ENCODE peak calls at places on chromosomes 12 and 14, in seven cellular contexts. P is HFF-Myc, Z is fibroblast of mammary gland, N is fibroblast of pulmonary artery, W is body of pancreas, X is transverse colon, G is cardiac muscle cell. Q is an unnamed sample.

GRCh38 chr12:91947459-91947858 is 198.2 kb downstream of the BTG1 start:
- DNase-seq in P (no peak), Z (no peak), N (no peak), W (no peak), X (no peak), G (no peak), Q (no peak)

GRCh38 chr14:56666716-56667115 is 87.1 kb downstream of the TMEM260 start:
- DNase-seq in P (peak), Z (peak), N (peak), W (no peak), X (no peak), G (peak), Q (no peak)

GRCh38 chr12:98352218-98352811 is 163.1 kb upstream of the TMPO start:
- DNase-seq in P (peak), Z (peak), N (peak), W (no peak), X (no peak), G (peak), Q (peak)

GRCh38 chr12:93848453-93849120 is 171.4 kb downstream of the CRADD start:
- DNase-seq in P (no peak), Z (no peak), N (no peak), W (no peak), X (peak), G (no peak), Q (no peak)

GRCh38 chr12:64459388-64460024 is 7.6 kb downstream of the TBK1 start:
- DNase-seq in P (no peak), Z (peak), N (no peak), W (peak), X (no peak), G (no peak), Q (no peak)

GRCh38 chr12:62750941-62751843 is 183.8 kb downstream of the PPM1H start:
- DNase-seq in P (no peak), Z (no peak), N (no peak), W (no peak), X (no peak), G (no peak), Q (no peak)

GRCh38 chr12:25250744-25251730 is at the start of gene KRAS:
- DNase-seq in P (peak), Z (peak), N (peak), W (peak), X (peak), G (peak), Q (peak)

GRCh38 chr12:53268009-53268636 is at the start of gene ESPL1:
- DNase-seq in P (no peak), Z (peak), N (peak), W (peak), X (peak), G (peak), Q (no peak)

GRCh38 chr12:57238854-57239554 is 9.5 kb downstream of the SHMT2 start:
- DNase-seq in P (no peak), Z (peak), N (peak), W (peak), X (peak), G (peak), Q (peak)

GRCh38 chr14:89614009-89614691 is 197.1 kb upstream of the FOXN3 start:
- DNase-seq in P (no peak), Z (no peak), N (no peak), W (no peak), X (no peak), G (no peak), Q (no peak)

GRCh38 chr12:4191642-4192041 is 81.9 kb upstream of the CCND2 start:
- DNase-seq in P (no peak), Z (no peak), N (no peak), W (no peak), X (no peak), G (no peak), Q (no peak)

GRCh38 chr14:49892301-49892635 is 614 bp upstream of the ARF6 start:
- DNase-seq in P (no peak), Z (peak), N (peak), W (peak), X (peak), G (peak), Q (peak)

GRCh38 chr12:96195845-96196451 is 1.8 kb downstream of the ELK3 start:
- DNase-seq in P (no peak), Z (peak), N (peak), W (no peak), X (peak), G (peak), Q (no peak)

GRCh38 chr12:9096563-9097176 is 19.0 kb downstream of the A2M start:
- DNase-seq in P (no peak), Z (no peak), N (no peak), W (no peak), X (no peak), G (no peak), Q (no peak)

GRCh38 chr14:39998114-39998513 is 565.9 kb upstream of the FBXO33 start:
- DNase-seq in P (no peak), Z (no peak), N (no peak), W (no peak), X (no peak), G (no peak), Q (no peak)

GRCh38 chr12:130552483-130552996 is 163.6 kb downstream of the RIMBP2 start:
- DNase-seq in P (no peak), Z (no peak), N (no peak), W (no peak), X (no peak), G (no peak), Q (no peak)

GRCh38 chr12:32437095-32437515 is 37.7 kb downstream of the FGD4 start:
- DNase-seq in P (peak), Z (peak), N (peak), W (no peak), X (no peak), G (peak), Q (peak)

GRCh38 chr14:52987514-52987913 is 36.7 kb upstream of the FERMT2 start:
- DNase-seq in P (no peak), Z (no peak), N (no peak), W (peak), X (no peak), G (peak), Q (no peak)

GRCh38 chr12:54352022-54352531 is 12.2 kb downstream of the GPR84 start:
- DNase-seq in P (no peak), Z (peak), N (peak), W (peak), X (peak), G (peak), Q (no peak)

GRCh38 chr14:23727566-23728335 is 91.6 kb downstream of the DHRS2 start:
- DNase-seq in P (peak), Z (peak), N (peak), W (peak), X (no peak), G (peak), Q (no peak)

GRCh38 chr14:72169521-72169920 is 237.3 kb downstream of the RGS6 start:
- DNase-seq in P (no peak), Z (no peak), N (no peak), W (peak), X (no peak), G (no peak), Q (no peak)

GRCh38 chr12:22459872-22460490 is 84.4 kb downstream of the C2CD5 start:
- DNase-seq in P (no peak), Z (peak), N (peak), W (no peak), X (no peak), G (peak), Q (no peak)

GRCh38 chr12:67818379-67819001 is 169.9 kb downstream of the DYRK2 start:
- DNase-seq in P (no peak), Z (no peak), N (no peak), W (no peak), X (no peak), G (no peak), Q (no peak)

GRCh38 chr12:32002848-32003493 is 43.8 kb downstream of the RESF1 start:
- DNase-seq in P (no peak), Z (peak), N (peak), W (no peak), X (no peak), G (peak), Q (no peak)

GRCh38 chr12:53505086-53505485 is 2.2 kb downstream of the NPFF start:
- DNase-seq in P (no peak), Z (peak), N (peak), W (no peak), X (no peak), G (peak), Q (no peak)

GRCh38 chr14:32197919-32198318 is 3.9 kb upstream of the RNU6-7 start:
- DNase-seq in P (no peak), Z (no peak), N (no peak), W (no peak), X (no peak), G (no peak), Q (no peak)

DNA sequence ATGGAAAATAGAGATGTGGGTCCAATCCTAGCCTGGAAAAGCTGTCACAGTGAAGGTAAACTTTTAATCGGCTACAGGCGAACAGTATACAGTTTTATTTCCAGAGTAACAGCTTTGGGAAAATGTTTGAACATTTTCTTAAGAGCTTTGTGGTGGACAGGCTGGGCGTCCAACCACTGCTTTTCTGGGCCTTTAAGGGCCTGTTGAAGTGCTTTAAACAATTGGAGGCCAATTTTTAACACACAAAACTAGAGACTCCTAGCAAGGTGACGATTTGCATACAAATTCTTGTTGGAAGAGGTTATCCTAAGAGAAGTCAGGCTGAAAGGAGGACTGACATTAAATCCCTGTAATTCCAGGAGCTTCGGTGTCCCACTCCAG is 27.0 kb downstream of the BCL11B start:
- DNase-seq in P (no peak), Z (no peak), N (no peak), W (no peak), X (no peak), G (no peak), Q (no peak)
- H3K4me3 ChIP-seq in P (no peak), Z (no peak), N (no peak), W (no peak), X (no peak), G (peak), Q (no peak)

GRCh38 chr14:29403091-29403490 is 524.6 kb downstream of the PRKD1 start:
- DNase-seq in P (no peak), Z (no peak), N (no peak), W (no peak), X (no peak), G (no peak), Q (no peak)
- TF ChIP-seq CTCF in P (no peak), Z (no peak), N (no peak), W (no peak), X (no peak), G (no peak), Q (no peak)

GRCh38 chr12:7609480-7609879 is 56.2 kb downstream of the APOBEC1 start:
- DNase-seq in P (no peak), Z (peak), N (peak), W (no peak), X (no peak), G (peak), Q (no peak)
- H3K4me3 ChIP-seq in P (no peak), Z (no peak), N (no peak), W (no peak), X (no peak), G (no peak), Q (no peak)

GRCh38 chr12:133010657-133011297 is 24.6 kb downstream of the ZNF26 start:
- DNase-seq in P (no peak), Z (no peak), N (no peak), W (no peak), X (no peak), G (no peak), Q (no peak)
- TF ChIP-seq CTCF in P (no peak), Z (no peak), N (no peak), W (no peak), X (no peak), G (no peak), Q (no peak)

GRCh38 chr14:94080606-94081385 is at the start of the genes DDX24 and IFI27L1:
- DNase-seq in P (peak), Z (peak), N (peak), W (peak), X (peak), G (peak), Q (peak)

GRCh38 chr14:94077111-94077821 is 3.7 kb downstream of the DDX24 start:
- DNase-seq in P (no peak), Z (no peak), N (no peak), W (no peak), X (no peak), G (no peak), Q (no peak)

GRCh38 chr14:94079891-94080605 is 954 bp downstream of the DDX24 start:
- DNase-seq in P (peak), Z (peak), N (peak), W (no peak), X (no peak), G (no peak), Q (no peak)

GRCh38 chr14:94075008-94075407 is 6.0 kb downstream of the DDX24 start:
- DNase-seq in P (no peak), Z (no peak), N (no peak), W (no peak), X (no peak), G (no peak), Q (no peak)

DNA sequence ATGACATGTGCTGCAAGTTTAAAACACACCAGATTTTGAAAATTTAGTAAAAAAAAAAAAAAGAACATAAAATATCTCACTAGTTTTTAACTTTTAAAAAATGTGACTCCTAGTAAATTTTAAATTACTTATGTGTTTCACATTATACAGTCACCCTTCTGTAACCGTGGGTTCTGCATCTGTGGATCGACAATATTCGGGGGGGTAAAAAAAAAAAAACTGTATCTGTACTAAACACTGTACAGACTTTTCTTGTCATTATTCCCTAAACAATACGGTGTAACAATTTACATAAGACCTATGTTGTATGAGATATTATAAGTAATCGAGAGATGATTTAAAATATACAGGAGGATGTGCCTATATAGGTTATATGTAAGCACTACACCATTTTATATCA is 3.2 kb downstream of the DDX24 start:
- DNase-seq in P (no peak), Z (no peak), N (no peak), W (no peak), X (no peak), G (no peak), Q (no peak)
- H3K4me3 ChIP-seq in P (peak), Z (no peak), N (no peak), W (no peak), X (no peak), G (peak), Q (no peak)

GRCh38 chr14:75591331-75591946 is 13.0 kb downstream of the FLVCR2 start:
- DNase-seq in P (no peak), Z (no peak), N (no peak), W (no peak), X (no peak), G (no peak), Q (no peak)
- TF ChIP-seq CTCF in P (no peak), Z (peak), N (no peak), W (no peak), X (no peak), G (peak), Q (no peak)

DNA sequence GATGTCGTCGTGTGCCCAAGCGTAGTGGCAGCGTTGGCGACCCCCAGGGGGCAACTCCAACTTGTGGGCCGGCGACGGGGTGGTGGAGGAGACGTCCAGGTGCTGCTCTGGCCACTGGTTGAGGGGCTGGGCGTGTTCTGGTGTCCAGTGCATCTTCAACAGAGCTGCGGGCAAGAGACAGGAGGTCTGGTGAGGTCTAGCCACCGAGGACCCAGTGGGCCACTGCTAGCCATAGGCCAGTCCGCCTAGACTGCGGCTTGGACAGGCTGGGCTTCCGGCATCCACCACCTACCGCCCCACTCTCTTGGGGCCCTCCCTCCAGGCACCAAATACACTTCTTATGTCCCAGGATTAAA is 26.3 kb downstream of the FIGNL2 start:
- DNase-seq in P (no peak), Z (no peak), N (no peak), W (no peak), X (no peak), G (no peak), Q (no peak)
- H3K4me3 ChIP-seq in P (no peak), Z (peak), N (peak), W (no peak), X (no peak), G (no peak), Q (peak)

GRCh38 chr14:100135784-100136183 is 23.7 kb downstream of the DEGS2 start:
- DNase-seq in P (no peak), Z (no peak), N (no peak), W (no peak), X (no peak), G (no peak), Q (no peak)
- TF ChIP-seq CTCF in P (no peak), Z (no peak), N (no peak), W (no peak), X (no peak), G (no peak), Q (no peak)

Q was measured in AG04450.